ENCODE peak calls at places on chromosomes 3 and 15, in seven cellular contexts. D is BE2C, K is kidney epithelial cell, V is neural progenitor cell, P is endothelial cell, Y is PC-9, U is progenitor cell of endocrine pancreas. I is an unnamed sample.

GRCh38 chr3:24101676-24102168 is 156.6 kb downstream of the NR1D2 start:
- DNase-seq in P (no peak), U (no peak), V (no peak), K (no peak), D (no peak), Y (no peak), I (no peak)

GRCh38 chr3:19931180-19931692 is 2.8 kb downstream of the EFHB start:
- DNase-seq in V (no peak), K (no peak), Y (no peak), U (no peak), P (no peak), D (no peak), I (peak; percentile 49)

GRCh38 chr3:194367992-194368841 is 1.3 kb downstream of the LRRC15 start:
- DNase-seq in D (no peak), Y (no peak), K (no peak), V (peak; percentile 40), P (no peak), U (no peak), I (no peak)

GRCh38 chr3:78096488-78097255 is 1056.8 kb downstream of the ROBO2 start:
- DNase-seq in U (no peak), D (no peak), V (no peak), Y (no peak), P (no peak), K (peak; percentile 49), I (no peak)

GRCh38 chr3:184565421-184566211 is 4.0 kb downstream of the EPHB3 start:
- DNase-seq in K (peak; percentile 70), Y (peak; percentile 98), U (no peak), D (peak; percentile 68), P (no peak), V (peak; percentile 64), I (no peak)

GRCh38 chr15:78056714-78057269 is 20.7 kb downstream of the TBC1D2B start:
- DNase-seq in Y (no peak), K (no peak), U (no peak), D (no peak), P (no peak), V (no peak), I (no peak)

GRCh38 chr3:25493786-25494185 is 65.7 kb downstream of the RARB start:
- DNase-seq in P (no peak), V (no peak), D (no peak), Y (no peak), K (no peak), U (no peak), I (no peak)

GRCh38 chr15:48191574-48192225 is at the start of gene CTXN2:
- DNase-seq in V (peak; percentile 60), Y (no peak), K (no peak), U (no peak), P (peak; percentile 11), D (peak; percentile 30), I (no peak)

GRCh38 chr3:189606774-189607173 is 24.4 kb upstream of the TP63 start:
- DNase-seq in Y (no peak), K (no peak), U (no peak), D (no peak), V (no peak), P (no peak), I (no peak)

GRCh38 chr3:58535531-58536500 is 1.2 kb downstream of the ACOX2 start:
- DNase-seq in D (no peak), K (no peak), U (no peak), V (no peak), P (no peak), Y (no peak), I (no peak)

GRCh38 chr3:53226841-53227407 is 28.9 kb downstream of the TKT start:
- DNase-seq in U (no peak), K (no peak), Y (no peak), P (no peak), D (no peak), V (no peak), I (peak; percentile 28)

GRCh38 chr3:58167431-58168351 is 43.1 kb downstream of the DNASE1L3 start:
- DNase-seq in Y (no peak), U (peak; percentile 42), V (peak; percentile 78), P (peak; percentile 85), D (peak; percentile 54), K (no peak), I (no peak)

GRCh38 chr3:71582612-71583568 is 638 bp downstream of the FOXP1 start:
- DNase-seq in V (peak; percentile 90), U (peak; percentile 74), Y (no peak), K (no peak), P (peak; percentile 70), D (peak; percentile 69), I (peak; percentile 64)

GRCh38 chr3:160225181-160226025 is at the start of gene C3orf80:
- DNase-seq in V (peak; percentile 85), K (no peak), D (peak; percentile 83), Y (peak; percentile 40), U (peak; percentile 45), P (peak; percentile 56), I (peak; percentile 49)

GRCh38 chr3:152302521-152303021 is 33.8 kb downstream of the MBNL1 start:
- DNase-seq in P (no peak), U (no peak), D (no peak), K (no peak), V (no peak), Y (no peak), I (no peak)

GRCh38 chr3:107241217-107241616 is 136.0 kb upstream of the CCDC54 start:
- DNase-seq in D (no peak), P (peak; percentile 20), K (no peak), V (peak; percentile 45), U (no peak), Y (peak; percentile 67), I (no peak)

GRCh38 chr3:172249039-172249438 is 199.2 kb downstream of the GHSR start:
- DNase-seq in D (no peak), V (no peak), K (no peak), U (no peak), Y (no peak), P (no peak), I (no peak)

GRCh38 chr3:37993067-37993809 is 2.7 kb downstream of the VILL start:
- DNase-seq in V (no peak), P (no peak), D (no peak), K (no peak), Y (no peak), U (no peak), I (peak; percentile 16)

GRCh38 chr3:127019449-127019848 is 36.5 kb downstream of the PLXNA1 start:
- DNase-seq in V (no peak), D (no peak), P (no peak), K (no peak), U (no peak), Y (peak; percentile 56), I (no peak)

GRCh38 chr15:51382787-51383186 is 41.3 kb downstream of the GLDN start:
- DNase-seq in Y (no peak), U (no peak), V (peak; percentile 68), D (peak; percentile 66), P (peak; percentile 60), K (no peak), I (no peak)

GRCh38 chr15:39232512-39232911 is 348.4 kb upstream of the THBS1 start:
- DNase-seq in D (no peak), P (no peak), U (no peak), V (no peak), K (peak; percentile 72), Y (peak; percentile 44), I (no peak)

GRCh38 chr15:54250351-54250750 is 272.1 kb downstream of the UNC13C start:
- DNase-seq in Y (no peak), D (no peak), V (no peak), K (no peak), U (no peak), P (no peak), I (no peak)

GRCh38 chr3:171970301-171970788 is 69.0 kb upstream of the FNDC3B start:
- DNase-seq in D (no peak), V (no peak), Y (no peak), P (no peak), K (no peak), U (no peak), I (no peak)

GRCh38 chr15:91224750-91225380 is 124.8 kb downstream of the SV2B start:
- DNase-seq in Y (no peak), D (peak; percentile 18), P (peak; percentile 58), U (peak; percentile 22), V (peak; percentile 65), K (no peak), I (no peak)

GRCh38 chr3:43531835-43532234 is 90.0 kb downstream of the ANO10 start:
- DNase-seq in Y (no peak), K (peak; percentile 47), P (no peak), V (no peak), U (no peak), D (no peak), I (no peak)

GRCh38 chr3:68088216-68088615 is 433.8 kb upstream of the SUCLG2 start:
- DNase-seq in D (no peak), U (no peak), P (no peak), K (no peak), V (no peak), Y (no peak), I (no peak)

GRCh38 chr3:157154563-157155333 is 5.2 kb downstream of the CCNL1 start:
- DNase-seq in U (no peak), K (no peak), V (no peak), Y (no peak), D (no peak), P (no peak), I (no peak)

GRCh38 chr15:100759698-100760356 is 119.8 kb upstream of the ALDH1A3 start:
- DNase-seq in K (peak; percentile 29), P (no peak), U (no peak), Y (peak; percentile 88), V (no peak), D (no peak), I (no peak)
- TF ChIP-seq CTCF in K (no peak), P (no peak), U (no peak), Y (no peak), V (no peak), D (no peak), I (no peak)

DNA sequence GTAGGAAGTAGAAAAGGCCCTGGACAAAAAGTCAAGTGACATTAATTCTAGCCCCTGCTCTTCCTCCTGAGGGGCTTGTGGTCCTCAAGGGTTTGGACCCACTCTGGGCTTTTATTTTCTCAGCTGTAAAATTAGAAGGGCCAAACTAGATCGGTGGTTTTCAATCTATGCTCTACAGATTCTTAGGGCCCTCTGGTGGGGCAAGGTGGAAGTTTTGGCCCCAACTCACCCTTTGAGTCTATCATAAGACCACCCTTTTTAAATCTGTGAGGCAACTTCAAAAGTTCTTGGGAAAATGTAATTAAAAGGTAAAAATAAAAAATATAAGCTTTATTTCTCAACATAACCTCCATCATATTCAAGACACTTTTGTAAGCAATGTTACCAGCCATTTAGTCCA is 25.6 kb upstream of the CFAP161 start:
- DNase-seq in D (peak; percentile 19), Y (no peak), V (peak; percentile 41), U (no peak), P (peak; percentile 43), K (no peak), I (no peak)
- TF ChIP-seq CTCF in D (peak; percentile 57), Y (peak; percentile 40), V (peak; percentile 65), U (peak; percentile 58), P (peak; percentile 72), K (peak; percentile 29), I (peak; percentile 71)

DNA sequence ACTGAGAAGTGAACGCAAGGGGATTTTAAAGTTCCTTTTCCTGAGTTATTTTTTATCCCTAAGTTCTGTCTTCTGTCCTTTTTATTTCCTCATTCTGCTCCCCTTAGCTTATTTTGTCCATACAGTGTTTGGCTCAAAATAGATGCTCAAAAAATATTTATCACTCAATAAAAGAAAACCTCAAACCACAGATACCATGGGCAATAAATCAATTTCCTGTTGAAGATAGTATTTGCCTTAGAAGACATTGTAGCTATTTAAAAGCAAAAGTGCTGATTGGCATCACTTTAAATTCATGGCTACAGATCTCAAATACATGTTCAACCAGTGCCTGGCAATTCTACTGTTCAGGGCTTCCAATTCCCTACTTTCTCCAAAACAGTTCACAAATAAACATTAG is 316.5 kb upstream of the ADAMTS9 start:
- DNase-seq in U (no peak), Y (no peak), D (no peak), K (no peak), V (no peak), P (no peak), I (no peak)
- TF ChIP-seq CTCF in U (no peak), Y (no peak), D (no peak), K (no peak), V (no peak), P (no peak), I (no peak)

GRCh38 chr3:51382947-51383578 is 2.0 kb upstream of the MANF start:
- DNase-seq in P (no peak), K (no peak), D (no peak), U (no peak), V (no peak), Y (peak; percentile 18), I (peak; percentile 21)
- TF ChIP-seq CTCF in P (no peak), K (no peak), D (no peak), U (no peak), V (no peak), Y (no peak), I (no peak)

I was measured in CD14-positive monocyte.